ENCODE peak calls at places on chromosome 21, in five cellular contexts. I is H1, N is IMR-90, D is mesendoderm, S is neuronal stem cell. J is an unnamed sample.

GRCh38 chr21:37155216-37155615 is 82.2 kb downstream of the TTC3 start:
- DNase-seq in D (no peak), N (peak), S (no peak), I (no peak), J (no peak)

GRCh38 chr21:32349333-32349944 is 43.4 kb downstream of the URB1 start:
- DNase-seq in S (no peak), I (no peak), N (no peak), D (no peak), J (no peak)

GRCh38 chr21:14815001-14815400 is 249.8 kb downstream of the NRIP1 start:
- DNase-seq in S (no peak), D (no peak), I (no peak), N (no peak), J (no peak)

GRCh38 chr21:14657241-14658008 is 111.3 kb upstream of the SAMSN1 start:
- DNase-seq in N (no peak), I (no peak), S (no peak), D (no peak), J (no peak)

GRCh38 chr21:22120616-22121266 is 1122.5 kb downstream of the NCAM2 start:
- DNase-seq in S (no peak), D (peak), I (peak), N (no peak), J (no peak)

GRCh38 chr21:14773777-14774345 is 227.7 kb upstream of the SAMSN1 start:
- DNase-seq in S (peak), D (peak), N (no peak), I (peak), J (peak)

GRCh38 chr21:21997390-21998333 is 999.5 kb downstream of the NCAM2 start:
- DNase-seq in I (no peak), S (no peak), N (no peak), D (peak), J (no peak)

GRCh38 chr21:15164678-15165303 is 100.0 kb upstream of the NRIP1 start:
- DNase-seq in S (no peak), I (no peak), N (no peak), D (no peak), J (peak)

GRCh38 chr21:41220208-41220733 is 52.3 kb downstream of the BACE2 start:
- DNase-seq in S (no peak), I (no peak), D (peak), N (no peak), J (no peak)

GRCh38 chr21:36753556-36753955 is 54.6 kb downstream of the SIM2 start:
- DNase-seq in I (no peak), N (peak), S (no peak), D (no peak), J (peak)

GRCh38 chr21:33799378-33800090 is 116.1 kb downstream of the ATP5PO start:
- DNase-seq in S (peak), N (no peak), I (no peak), D (no peak), J (no peak)

GRCh38 chr21:32604484-32604883 is 7.7 kb downstream of the CFAP298 start:
- DNase-seq in N (no peak), S (no peak), D (peak), I (peak), J (no peak)

GRCh38 chr21:30979054-30979453 is 59.2 kb downstream of the KRTAP19-8 start:
- DNase-seq in S (no peak), D (no peak), I (no peak), N (no peak), J (no peak)

GRCh38 chr21:34534522-34534921 is 22.5 kb upstream of the KCNE1 start:
- DNase-seq in D (no peak), S (no peak), N (no peak), I (no peak), J (no peak)

GRCh38 chr21:32007461-32007860 is 134.6 kb downstream of the HUNK start:
- DNase-seq in D (no peak), I (no peak), S (no peak), N (peak), J (peak)

GRCh38 chr21:18430341-18430740 is 26.8 kb upstream of the TMPRSS15 start:
- DNase-seq in N (no peak), I (no peak), D (no peak), S (no peak), J (no peak)

GRCh38 chr21:41501919-41502318 is 6.0 kb downstream of the TMPRSS2 start:
- DNase-seq in N (no peak), I (no peak), S (no peak), D (no peak), J (no peak)

GRCh38 chr21:46096997-46097825 is 701 bp upstream of the COL6A2 start:
- DNase-seq in I (no peak), N (no peak), S (no peak), D (no peak), J (no peak)

GRCh38 chr21:16194851-16195251 is 465.1 kb downstream of the USP25 start:
- DNase-seq in N (peak), I (no peak), D (no peak), S (no peak), J (peak)

GRCh38 chr21:15009964-15010363 is 54.8 kb downstream of the NRIP1 start:
- DNase-seq in S (no peak), D (no peak), N (peak), I (no peak), J (no peak)

GRCh38 chr21:31593161-31593560 is 66.3 kb upstream of the SOD1 start:
- DNase-seq in N (no peak), I (no peak), D (no peak), S (no peak), J (no peak)

GRCh38 chr21:17610862-17611261 is 1.8 kb downstream of the BTG3 start:
- DNase-seq in S (no peak), N (peak), D (no peak), I (no peak), J (no peak)

GRCh38 chr21:37071561-37072238 is 1.2 kb downstream of the PIGP start:
- DNase-seq in D (peak), S (no peak), N (peak), I (no peak), J (peak)

GRCh38 chr21:41564871-41565281 is 56.9 kb upstream of the TMPRSS2 start:
- DNase-seq in I (no peak), D (no peak), S (no peak), N (no peak), J (peak)

GRCh38 chr21:39197448-39197847 is 14.2 kb upstream of the PSMG1 start:
- DNase-seq in S (no peak), D (no peak), N (no peak), I (no peak), J (no peak)

GRCh38 chr21:39196838-39197237 is 13.6 kb upstream of the PSMG1 start:
- DNase-seq in S (no peak), D (no peak), N (no peak), I (no peak), J (no peak)

GRCh38 chr21:39193380-39193779 is 10.1 kb upstream of the PSMG1 start:
- DNase-seq in I (no peak), N (no peak), S (no peak), D (no peak), J (no peak)

GRCh38 chr21:39196310-39196709 is 13.1 kb upstream of the PSMG1 start:
- DNase-seq in S (no peak), D (no peak), I (no peak), N (no peak), J (no peak)
- H3K9ac ChIP-seq in S (no peak), D (no peak), I (no peak), N (no peak), J (no peak)

DNA sequence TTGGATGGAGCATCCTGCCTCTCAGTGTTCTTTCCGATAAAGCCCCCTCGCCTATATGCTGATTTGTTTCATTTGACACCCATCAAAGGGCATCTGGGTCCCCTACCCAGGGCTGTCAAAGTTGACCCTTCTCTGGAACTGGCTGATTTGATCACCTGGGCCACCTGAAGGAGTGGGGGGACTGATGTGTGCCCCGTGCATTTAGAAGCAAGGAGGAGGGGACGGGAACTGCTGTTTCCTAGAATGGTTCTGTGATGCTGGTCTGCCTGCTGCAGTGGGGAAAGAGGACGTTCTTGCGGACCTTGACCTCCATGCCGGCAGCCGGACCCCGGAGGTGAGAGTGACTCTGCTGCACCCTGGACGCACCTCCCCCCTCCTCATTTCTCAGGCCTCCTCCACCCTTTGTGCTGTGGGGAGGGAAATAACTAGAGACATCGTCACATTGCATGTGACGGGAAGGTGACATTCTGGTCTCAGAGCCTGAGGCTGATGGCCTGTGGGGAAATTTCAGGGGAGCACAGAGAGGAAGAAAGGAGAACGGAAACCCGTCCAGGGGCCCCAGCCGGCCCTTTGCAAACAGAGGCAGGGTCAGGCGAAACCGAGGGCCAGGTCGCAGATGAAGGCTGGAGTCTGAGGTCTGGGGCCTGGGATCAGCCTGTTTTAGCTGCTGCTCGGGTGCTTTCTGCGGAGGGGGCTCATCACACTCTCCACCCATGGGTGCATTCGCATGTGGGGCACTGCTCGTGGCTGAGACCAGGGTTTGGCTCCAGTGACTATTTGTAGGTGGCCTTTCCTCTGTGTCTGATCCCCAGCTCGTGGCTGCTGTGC is 25.7 kb downstream of the CRYAA start:
- DNase-seq in I (no peak), D (no peak), N (no peak), S (no peak), J (peak)
- H2AK5ac ChIP-seq in I (no peak), D (no peak), N (peak), S (peak), J (peak)

GRCh38 chr21:26977741-26978140 is 10.9 kb upstream of the ADAMTS5 start:
- DNase-seq in I (no peak), N (peak), D (no peak), S (no peak), J (peak)
- H3K9ac ChIP-seq in I (no peak), N (no peak), D (no peak), S (no peak), J (no peak)

DNA sequence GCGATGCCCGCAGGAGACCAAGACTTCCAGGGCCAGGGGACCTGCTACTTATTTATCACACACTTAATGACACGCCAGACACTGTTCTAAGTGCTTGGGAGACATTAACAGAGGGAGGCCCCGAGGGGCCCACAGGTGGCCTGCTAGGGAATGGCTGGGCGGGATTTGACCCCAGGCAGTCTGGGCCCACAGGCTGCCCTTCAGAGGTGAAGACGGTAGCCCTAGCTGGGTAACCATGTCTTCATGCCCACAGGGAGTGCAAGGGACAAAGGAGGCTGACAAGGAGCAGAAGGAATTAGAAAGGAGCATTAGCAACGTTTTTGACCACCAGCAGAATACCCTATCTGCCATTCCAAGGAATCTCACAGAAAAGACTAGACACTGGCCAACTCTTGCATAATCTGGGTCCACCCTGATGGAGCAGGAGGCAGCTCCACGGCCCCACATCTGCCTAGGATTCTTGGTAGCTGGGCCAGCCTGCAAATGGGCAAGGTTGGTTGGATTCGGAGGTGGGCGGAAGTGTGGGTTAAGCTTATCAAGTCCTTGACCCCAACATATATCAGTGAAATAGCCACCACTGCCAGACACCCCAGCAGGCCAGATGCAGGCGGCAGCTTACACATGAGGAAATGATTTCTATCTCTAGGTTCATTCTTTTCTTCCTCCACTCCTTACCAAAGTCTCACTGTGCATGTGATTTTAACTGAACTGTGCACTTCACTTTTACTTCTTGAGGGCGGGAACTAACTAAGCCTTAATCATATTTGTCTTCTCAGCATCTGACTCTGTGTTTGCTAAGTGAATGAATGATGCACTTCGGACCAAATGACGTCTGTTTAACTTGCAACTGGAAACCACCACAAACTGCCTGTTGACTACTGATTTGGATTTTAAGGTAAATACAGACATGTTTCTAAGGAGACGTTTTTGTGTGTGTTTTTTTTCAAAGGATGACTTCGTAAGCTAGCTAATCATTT is 3.4 kb upstream of the ETS2 start:
- DNase-seq in S (no peak), N (peak), I (no peak), D (no peak), J (peak)
- H2AK5ac ChIP-seq in S (no peak), N (no peak), I (no peak), D (peak), J (peak)

DNA sequence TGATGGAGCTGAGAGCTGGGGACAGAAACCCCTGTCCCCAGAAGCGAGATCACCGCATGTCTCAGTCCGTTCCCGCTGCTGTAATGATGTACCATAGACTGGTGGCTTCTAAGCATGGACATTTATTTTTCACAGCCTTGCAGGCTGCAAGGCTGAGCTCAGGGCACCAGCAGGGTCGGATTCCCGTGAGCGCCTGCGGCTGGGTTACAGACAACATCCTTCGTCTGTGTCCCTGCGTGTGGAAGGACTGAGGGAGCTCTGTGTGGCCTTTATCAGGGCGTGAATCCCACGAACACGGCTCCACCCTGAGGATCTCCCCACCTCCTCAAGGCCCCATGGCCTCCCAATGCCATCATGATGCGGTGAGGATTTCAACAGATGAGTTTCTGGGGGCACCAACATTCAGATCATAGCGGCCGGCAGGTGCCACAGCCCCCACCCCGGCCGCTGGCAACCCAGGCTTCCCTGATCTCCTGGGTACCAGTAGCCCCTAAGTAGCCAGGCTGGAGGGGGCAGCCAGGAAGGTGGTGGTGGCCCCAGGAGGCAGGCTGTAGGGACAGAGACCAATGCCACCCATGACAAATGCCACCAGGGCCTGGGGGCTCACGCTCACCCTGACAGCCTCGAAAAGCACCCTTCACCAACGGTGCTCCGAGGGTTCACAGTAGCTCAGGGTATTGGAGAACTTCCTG is 104.4 kb downstream of the CRYAA start:
- DNase-seq in N (no peak), S (no peak), D (no peak), I (no peak), J (no peak)
- H3K9ac ChIP-seq in N (no peak), S (no peak), D (no peak), I (no peak), J (no peak)

GRCh38 chr21:45004059-45004422 is 64.2 kb downstream of the SLX9 start:
- DNase-seq in S (no peak), D (no peak), I (no peak), N (no peak), J (no peak)

GRCh38 chr21:45003331-45004058 is 63.7 kb downstream of the SLX9 start:
- DNase-seq in N (no peak), I (no peak), S (no peak), D (no peak), J (no peak)

GRCh38 chr21:45000637-45001133 is 60.9 kb downstream of the SLX9 start:
- DNase-seq in D (no peak), N (no peak), I (no peak), S (no peak), J (no peak)

GRCh38 chr21:45001134-45002095 is 61.6 kb downstream of the SLX9 start:
- DNase-seq in D (no peak), I (no peak), S (no peak), N (peak), J (no peak)

GRCh38 chr21:45002381-45003204 is 62.8 kb downstream of the SLX9 start:
- DNase-seq in I (no peak), S (no peak), D (no peak), N (no peak), J (no peak)
- H2AK5ac ChIP-seq in I (no peak), S (peak), D (no peak), N (peak), J (no peak)

GRCh38 chr21:44279621-44280260 is 5.9 kb upstream of the AIRE start:
- DNase-seq in I (no peak), N (no peak), D (no peak), S (no peak), J (no peak)

GRCh38 chr21:44285102-44285501 is 574 bp upstream of the AIRE start:
- DNase-seq in D (no peak), S (no peak), N (no peak), I (no peak), J (no peak)

GRCh38 chr21:44283953-44284352 is 1.7 kb upstream of the AIRE start:
- DNase-seq in D (no peak), I (no peak), S (no peak), N (no peak), J (no peak)

GRCh38 chr21:44282370-44282769 is 3.3 kb upstream of the AIRE start:
- DNase-seq in S (no peak), I (no peak), N (no peak), D (no peak), J (no peak)

DNA sequence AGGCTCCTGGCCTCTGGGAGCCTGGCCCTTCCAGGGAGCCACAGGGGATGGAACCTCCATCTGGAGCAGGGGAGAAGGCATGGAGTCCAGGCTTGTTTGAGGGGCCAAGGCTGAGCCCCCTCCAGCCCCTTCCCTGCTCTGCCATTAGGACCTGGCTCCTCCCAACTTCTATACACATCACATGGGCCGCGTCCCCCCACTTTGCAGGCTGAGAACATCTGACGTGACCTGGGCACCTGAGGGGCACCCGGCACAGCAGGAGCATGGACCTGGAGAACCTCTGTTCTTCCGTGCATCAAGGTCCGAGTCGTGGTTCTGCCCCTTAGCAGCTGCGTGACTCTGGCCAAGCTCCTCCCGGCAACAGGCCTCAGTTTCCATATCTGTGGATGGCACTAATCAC is 3.9 kb upstream of the AIRE start:
- DNase-seq in I (no peak), N (no peak), S (no peak), D (no peak), J (no peak)
- H3K9ac ChIP-seq in I (no peak), N (no peak), S (no peak), D (no peak), J (no peak)

DNA sequence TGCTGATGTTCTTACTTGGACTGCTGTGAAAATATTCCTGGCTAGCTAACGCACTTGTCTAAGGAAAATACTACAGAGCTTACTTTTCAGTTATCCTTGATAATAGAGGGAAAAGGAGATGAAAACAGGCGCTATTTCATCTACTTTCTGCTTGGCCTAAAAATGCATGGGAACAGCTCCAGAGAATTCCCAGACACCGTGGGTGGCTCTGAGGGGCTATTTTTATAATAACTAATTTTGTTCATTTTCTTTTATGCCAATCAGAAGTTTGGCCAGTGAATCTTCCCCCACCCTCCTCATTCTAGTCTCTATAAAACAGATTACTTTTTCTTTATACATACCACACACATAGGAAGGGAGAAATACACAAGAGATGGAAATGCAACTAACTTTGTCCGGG is 322.9 kb downstream of the SETD4 start:
- DNase-seq in S (no peak), N (no peak), I (no peak), D (no peak), J (no peak)
- H2AK5ac ChIP-seq in S (no peak), N (no peak), I (no peak), D (no peak), J (no peak)